ENCODE peak calls at places on chromosomes 6 and 20, in eight cellular contexts. G, J, L, W, B, T, U and K are unnamed samples.

GRCh38 chr6:159594106-159594749 is 98.8 kb downstream of the SOD2 start:
- DNase-seq in G (no peak), J (no peak), L (peak), W (peak), B (no peak), T (peak), U (no peak), K (no peak)

GRCh38 chr20:46791722-46792416 is 82.4 kb downstream of the SLC2A10 start:
- DNase-seq in G (no peak), J (no peak), L (no peak), W (no peak), B (no peak), T (no peak), U (no peak), K (no peak)

GRCh38 chr20:32350421-32350820 is 7.7 kb upstream of the ASXL1 start:
- DNase-seq in G (no peak), J (no peak), L (no peak), W (no peak), B (no peak), T (no peak), U (no peak), K (no peak)

GRCh38 chr6:130026859-130027258 is 8.5 kb downstream of the L3MBTL3 start:
- DNase-seq in G (no peak), J (no peak), L (no peak), W (no peak), B (no peak), T (no peak), U (no peak), K (no peak)

GRCh38 chr20:17742426-17743130 is 42.8 kb downstream of the BANF2 start:
- DNase-seq in G (no peak), J (no peak), L (no peak), W (no peak), B (no peak), T (no peak), U (no peak), K (no peak)

GRCh38 chr6:53361549-53362031 is 12.8 kb upstream of the ELOVL5 start:
- DNase-seq in G (peak), J (peak), L (peak), W (no peak), B (peak), T (peak), U (peak), K (peak)

GRCh38 chr6:125953502-125953875 is 3.1 kb upstream of the HINT3 start:
- DNase-seq in G (no peak), J (peak), L (no peak), W (no peak), B (peak), T (no peak), U (no peak), K (no peak)

GRCh38 chr6:150599199-150600002 is at the start of gene PLEKHG1:
- DNase-seq in G (peak), J (peak), L (peak), W (peak), B (peak), T (no peak), U (peak), K (no peak)

GRCh38 chr20:19823216-19823615 is 65.2 kb downstream of the RIN2 start:
- DNase-seq in G (no peak), J (no peak), L (peak), W (no peak), B (no peak), T (no peak), U (no peak), K (no peak)

GRCh38 chr20:34985439-34986310 is 30.0 kb downstream of the MYH7B start:
- DNase-seq in G (no peak), J (no peak), L (no peak), W (no peak), B (no peak), T (no peak), U (no peak), K (no peak)

GRCh38 chr6:54286141-54286540 is 22.1 kb upstream of the TINAG start:
- DNase-seq in G (no peak), J (no peak), L (peak), W (no peak), B (no peak), T (peak), U (no peak), K (no peak)

GRCh38 chr6:142915129-142915697 is 29.8 kb downstream of the HIVEP2 start:
- DNase-seq in G (no peak), J (no peak), L (no peak), W (no peak), B (no peak), T (no peak), U (no peak), K (no peak)

GRCh38 chr6:79909517-79909916 is 37.8 kb downstream of the ELOVL4 start:
- DNase-seq in G (no peak), J (no peak), L (no peak), W (no peak), B (no peak), T (no peak), U (no peak), K (no peak)

GRCh38 chr20:51525241-51526104 is 17.0 kb downstream of the NFATC2 start:
- DNase-seq in G (peak), J (no peak), L (no peak), W (no peak), B (no peak), T (no peak), U (peak), K (no peak)

GRCh38 chr6:129492260-129492659 is 217.7 kb downstream of the ARHGAP18 start:
- DNase-seq in G (no peak), J (no peak), L (no peak), W (no peak), B (no peak), T (no peak), U (no peak), K (no peak)

GRCh38 chr6:23002044-23002619 is 432.8 kb downstream of the HDGFL1 start:
- DNase-seq in G (no peak), J (no peak), L (no peak), W (no peak), B (no peak), T (no peak), U (no peak), K (no peak)

GRCh38 chr20:46226602-46227001 is 81.7 kb downstream of the CDH22 start:
- DNase-seq in G (no peak), J (no peak), L (peak), W (no peak), B (no peak), T (no peak), U (no peak), K (no peak)

GRCh38 chr6:132812255-132812732 is 2.1 kb upstream of the RPS12 start:
- DNase-seq in G (no peak), J (no peak), L (peak), W (no peak), B (peak), T (no peak), U (no peak), K (no peak)

GRCh38 chr6:150590448-150590847 is 9.2 kb upstream of the PLEKHG1 start:
- DNase-seq in G (no peak), J (no peak), L (no peak), W (no peak), B (no peak), T (no peak), U (no peak), K (no peak)

GRCh38 chr6:70841115-70841514 is 115.7 kb downstream of the B3GAT2 start:
- DNase-seq in G (no peak), J (no peak), L (no peak), W (no peak), B (no peak), T (no peak), U (no peak), K (no peak)

GRCh38 chr6:144744720-144745119 is 459.6 kb downstream of the UTRN start:
- DNase-seq in G (no peak), J (no peak), L (no peak), W (no peak), B (peak), T (no peak), U (no peak), K (no peak)

GRCh38 chr6:38573800-38574395 is 65.8 kb downstream of the BTBD9 start:
- DNase-seq in G (no peak), J (no peak), L (no peak), W (no peak), B (no peak), T (no peak), U (no peak), K (no peak)

GRCh38 chr6:142695016-142695415 is 250.0 kb downstream of the HIVEP2 start:
- DNase-seq in G (no peak), J (no peak), L (peak), W (no peak), B (no peak), T (no peak), U (no peak), K (no peak)

GRCh38 chr6:160519603-160520042 is 144.5 kb downstream of the LPA start:
- DNase-seq in G (no peak), J (no peak), L (no peak), W (peak), B (no peak), T (peak), U (peak), K (no peak)

GRCh38 chr6:31775633-31776263 is 1.4 kb downstream of the VWA7 start:
- DNase-seq in G (no peak), J (no peak), L (no peak), W (no peak), B (no peak), T (no peak), U (no peak), K (no peak)

GRCh38 chr6:85461806-85462185 is 11.9 kb downstream of the NT5E start:
- DNase-seq in G (no peak), J (no peak), L (no peak), W (no peak), B (no peak), T (no peak), U (no peak), K (no peak)

GRCh38 chr6:157173756-157174155 is 149.6 kb downstream of the TMEM242 start:
- DNase-seq in G (no peak), J (no peak), L (no peak), W (no peak), B (no peak), T (no peak), U (no peak), K (no peak)

GRCh38 chr6:7042654-7043545 is 64.9 kb upstream of the RREB1 start:
- DNase-seq in G (no peak), J (peak), L (no peak), W (no peak), B (peak), T (no peak), U (no peak), K (no peak)

GRCh38 chr20:34560141-34560523 is 1.6 kb downstream of the MAP1LC3A start:
- DNase-seq in G (no peak), J (peak), L (no peak), W (no peak), B (no peak), T (no peak), U (no peak), K (no peak)

GRCh38 chr6:84521419-84522001 is 242.9 kb downstream of the TBX18 start:
- DNase-seq in G (no peak), J (no peak), L (no peak), W (no peak), B (no peak), T (no peak), U (no peak), K (no peak)

GRCh38 chr6:25366785-25367657 is 87.8 kb downstream of the CARMIL1 start:
- DNase-seq in G (no peak), J (no peak), L (no peak), W (no peak), B (no peak), T (peak), U (peak), K (peak)

GRCh38 chr6:38033442-38033982 is 214.0 kb downstream of the ZFAND3 start:
- DNase-seq in G (no peak), J (no peak), L (no peak), W (no peak), B (no peak), T (no peak), U (no peak), K (no peak)

GRCh38 chr6:152380993-152381898 is 255.9 kb downstream of the SYNE1 start:
- DNase-seq in G (peak), J (peak), L (peak), W (peak), B (peak), T (peak), U (no peak), K (no peak)

DNA sequence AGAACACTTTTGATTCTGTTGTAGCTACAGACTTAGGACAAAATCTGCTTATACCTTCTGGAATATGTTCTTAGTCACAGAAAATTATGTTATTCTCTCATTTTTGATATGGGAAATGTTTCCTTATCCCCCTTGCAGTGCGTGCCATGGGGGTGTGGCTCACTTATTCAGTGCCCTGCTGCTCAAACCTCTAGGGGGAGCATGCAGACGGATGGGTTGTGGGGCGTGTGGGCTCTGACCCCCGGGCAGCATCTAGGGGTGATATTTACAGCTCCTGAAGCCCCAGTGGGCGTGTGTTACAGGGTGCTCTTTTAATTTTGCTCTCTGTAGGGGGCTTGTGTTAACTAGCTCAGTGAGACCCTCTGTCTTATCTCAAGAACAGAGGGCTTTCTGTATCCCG is 61.3 kb upstream of the FERMT1 start:
- DNase-seq in G (no peak), J (no peak), L (no peak), W (no peak), B (no peak), T (no peak), U (no peak), K (no peak)
- TF ChIP-seq CTCF in G (no peak), J (no peak), L (no peak), W (peak), B (peak), T (peak), U (no peak), K (peak)

GRCh38 chr6:28968476-28968875 is 36.6 kb downstream of the ZNF311 start:
- DNase-seq in G (no peak), J (no peak), L (no peak), W (no peak), B (no peak), T (no peak), U (no peak), K (no peak)

GRCh38 chr6:28965706-28966105 is 39.4 kb downstream of the ZNF311 start:
- DNase-seq in G (no peak), J (no peak), L (no peak), W (no peak), B (no peak), T (no peak), U (no peak), K (no peak)

GRCh38 chr6:28974505-28974904 is 30.6 kb downstream of the ZNF311 start:
- DNase-seq in G (no peak), J (no peak), L (no peak), W (no peak), B (no peak), T (no peak), U (no peak), K (no peak)

GRCh38 chr6:28969129-28969528 is 36.0 kb downstream of the ZNF311 start:
- DNase-seq in G (no peak), J (no peak), L (no peak), W (no peak), B (no peak), T (no peak), U (no peak), K (no peak)
- TF ChIP-seq CTCF in G (no peak), J (no peak), L (no peak), W (no peak), B (no peak), T (peak), U (no peak), K (peak)

GRCh38 chr6:66161546-66162108 is 454.6 kb upstream of the EYS start:
- DNase-seq in G (no peak), J (no peak), L (no peak), W (no peak), B (no peak), T (peak), U (no peak), K (no peak)

GRCh38 chr6:66159937-66160336 is 452.9 kb upstream of the EYS start:
- DNase-seq in G (no peak), J (no peak), L (no peak), W (no peak), B (no peak), T (no peak), U (no peak), K (no peak)
- TF ChIP-seq CTCF in G (no peak), J (no peak), L (no peak), W (no peak), B (no peak), T (no peak), U (no peak), K (no peak)

DNA sequence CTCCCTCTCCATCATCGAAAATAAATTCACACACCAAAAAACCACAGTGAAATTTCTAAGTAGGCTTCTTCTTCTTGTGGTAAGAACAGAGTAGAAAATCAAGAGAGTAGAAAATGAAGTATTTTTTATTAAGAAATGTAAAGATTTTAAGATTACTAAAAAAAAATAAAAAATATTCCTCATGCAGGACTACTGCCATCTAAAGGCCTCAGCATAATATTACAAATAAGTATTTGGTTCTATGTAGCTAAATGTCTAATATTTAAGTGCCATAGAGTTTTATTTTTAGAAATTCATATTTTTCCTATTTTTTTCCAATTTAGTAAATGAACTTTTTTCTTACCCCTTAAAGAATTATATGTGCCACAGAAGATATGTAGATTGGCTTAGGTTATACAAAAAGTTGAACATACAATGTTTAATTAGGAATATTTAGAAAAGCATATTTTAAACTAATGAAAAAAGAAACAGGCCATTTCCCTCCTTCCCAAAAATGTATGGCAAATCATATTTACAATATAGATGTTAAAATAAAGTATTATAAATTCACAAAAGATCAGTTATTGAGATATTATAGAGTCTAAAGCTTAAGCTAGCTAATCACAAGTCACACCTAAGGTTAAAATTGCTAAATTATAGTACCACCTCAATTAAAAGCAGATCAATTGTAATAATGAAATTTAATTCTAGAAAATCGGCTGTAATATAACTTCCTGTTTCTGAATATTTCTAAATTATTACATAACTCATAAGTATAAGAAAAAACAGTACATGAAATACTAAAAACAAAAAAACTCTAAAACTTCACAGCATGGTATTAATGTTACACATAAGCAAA is 3.5 kb upstream of the NT5DC1 start:
- DNase-seq in G (no peak), J (no peak), L (peak), W (no peak), B (no peak), T (no peak), U (no peak), K (no peak)
- TF ChIP-seq CTCF in G (peak), J (peak), L (peak), W (no peak), B (peak), T (peak), U (peak), K (peak)

DNA sequence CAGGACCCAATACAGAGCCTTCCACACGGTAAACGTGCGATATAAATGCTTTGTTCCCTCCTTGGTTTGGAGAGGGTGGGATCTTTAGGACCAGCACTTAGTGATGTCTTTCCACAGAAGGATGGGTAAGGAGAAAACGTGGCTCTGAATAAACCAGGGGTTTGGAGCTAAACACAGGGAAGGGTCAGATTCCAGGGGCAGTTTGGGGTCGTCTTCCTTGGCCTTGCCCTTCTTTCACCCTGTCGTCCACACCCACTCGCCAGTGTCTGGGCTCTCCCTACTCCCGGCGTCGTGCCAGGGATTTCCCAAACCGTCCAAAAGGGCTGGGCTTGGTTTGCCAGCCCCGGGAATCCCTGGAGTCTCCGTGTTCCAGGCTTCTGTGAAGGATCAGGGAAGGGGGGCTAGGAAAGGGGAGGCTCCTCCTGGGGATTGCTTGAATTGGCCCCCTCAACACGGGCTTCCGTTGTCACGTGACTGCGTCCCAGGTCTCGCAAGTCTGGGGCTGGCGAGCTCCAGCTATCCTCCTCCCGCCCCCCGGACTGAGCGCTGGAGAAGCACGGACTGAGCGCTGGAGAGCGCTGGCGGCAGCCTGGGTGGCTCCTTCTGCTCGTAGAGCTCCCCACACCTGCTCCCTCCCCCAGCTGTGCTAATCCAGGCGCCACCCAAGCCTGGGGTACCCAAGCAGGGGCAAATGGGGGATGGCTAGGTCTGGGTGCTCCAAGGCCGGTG is 9.5 kb upstream of the ARMC12 start:
- DNase-seq in G (peak), J (peak), L (peak), W (no peak), B (peak), T (peak), U (peak), K (no peak)
- TF ChIP-seq CTCF in G (no peak), J (no peak), L (no peak), W (no peak), B (no peak), T (peak), U (no peak), K (peak)

GRCh38 chr6:94813806-94814205 is 763.5 kb upstream of the MANEA start:
- DNase-seq in G (no peak), J (no peak), L (no peak), W (no peak), B (no peak), T (no peak), U (no peak), K (no peak)
- TF ChIP-seq CTCF in G (no peak), J (no peak), L (no peak), W (peak), B (peak), T (no peak), U (no peak), K (no peak)